ENCODE peak calls at places on chromosomes 13 and 19, in five cellular contexts. V is IMR-90, W is neuronal stem cell, D is H9, L is mesendoderm. U is an unnamed sample.

GRCh38 chr13:78881746-78882145 is 222.8 kb upstream of the OBI1 start:
- DNase-seq in W (no peak), D (no peak), V (no peak), L (no peak), U (no peak)

GRCh38 chr19:19615086-19615485 is 3.4 kb downstream of the PBX4 start:
- DNase-seq in D (no peak), W (no peak), V (peak; percentile 46), L (no peak), U (peak; percentile 25)

GRCh38 chr19:32748497-32748896 is 28.9 kb downstream of the TDRD12 start:
- DNase-seq in L (peak; percentile 35), V (no peak), W (no peak), D (no peak), U (no peak)

GRCh38 chr19:31338069-31338767 is 11.0 kb downstream of the TSHZ3 start:
- DNase-seq in D (peak; percentile 87), V (peak; percentile 85), W (no peak), L (peak; percentile 91), U (peak; percentile 93)

GRCh38 chr19:19105365-19106060 is 32.8 kb downstream of the TMEM161A start:
- DNase-seq in D (peak; percentile 92), L (peak; percentile 84), V (no peak), W (peak; percentile 78), U (peak; percentile 77)

GRCh38 chr19:18418725-18419194 is 438 bp upstream of the SSBP4 start:
- DNase-seq in L (no peak), V (no peak), W (no peak), D (no peak), U (peak; percentile 68)

GRCh38 chr13:33218020-33218419 is 67.5 kb downstream of the STARD13 start:
- DNase-seq in V (peak; percentile 71), L (peak; percentile 94), W (no peak), D (no peak), U (peak; percentile 52)

GRCh38 chr13:27830010-27830409 is 37.7 kb downstream of the GSX1 start:
- DNase-seq in W (peak; percentile 67), D (peak; percentile 81), L (peak; percentile 57), V (no peak), U (peak; percentile 35)

GRCh38 chr13:93080587-93080986 is 146.0 kb upstream of the GPC6 start:
- DNase-seq in L (no peak), D (no peak), V (peak; percentile 10), W (no peak), U (peak; percentile 3)

GRCh38 chr13:103200118-103200885 is 134.1 kb upstream of the SLC10A2 start:
- DNase-seq in V (no peak), D (no peak), L (peak; percentile 90), W (no peak), U (no peak)

GRCh38 chr13:32639502-32640105 is 53.4 kb downstream of the PDS5B start:
- DNase-seq in V (peak; percentile 77), W (peak; percentile 12), D (no peak), L (peak; percentile 71), U (peak; percentile 67)

GRCh38 chr13:48505597-48506091 is 27.2 kb downstream of the RCBTB2 start:
- DNase-seq in L (peak; percentile 54), W (no peak), D (no peak), V (peak; percentile 71), U (peak; percentile 60)

GRCh38 chr19:19531951-19532805 is 3.5 kb downstream of the YJEFN3 start:
- DNase-seq in V (peak; percentile 44), D (peak; percentile 84), L (peak; percentile 71), W (peak; percentile 71), U (peak; percentile 67)

GRCh38 chr19:41323430-41324125 is 13.6 kb downstream of the CCDC97 start:
- DNase-seq in V (peak; percentile 98), D (peak; percentile 75), W (no peak), L (peak; percentile 90), U (peak; percentile 100)

GRCh38 chr19:52231154-52231565 is 38.2 kb upstream of the ZNF766 start:
- DNase-seq in D (no peak), W (no peak), L (peak; percentile 71), V (peak; percentile 1), U (no peak)

GRCh38 chr13:89695343-89696257 is 1651.9 kb upstream of the MIR17HG start:
- DNase-seq in D (peak; percentile 46), W (peak; percentile 57), V (peak; percentile 8), L (peak; percentile 77), U (peak; percentile 65)

GRCh38 chr13:98451676-98452105 is 125.2 kb downstream of the STK24 start:
- DNase-seq in L (no peak), D (no peak), V (peak; percentile 40), W (no peak), U (no peak)

GRCh38 chr19:14066139-14066538 is 4.3 kb upstream of the PALM3 start:
- DNase-seq in V (no peak), W (no peak), D (no peak), L (no peak), U (no peak)

GRCh38 chr19:44585371-44586141 is 27.8 kb upstream of the IGSF23 start:
- DNase-seq in V (peak; percentile 53), D (no peak), L (no peak), W (no peak), U (no peak)

GRCh38 chr13:78499802-78500201 is 103.5 kb downstream of the POU4F1 start:
- DNase-seq in L (peak; percentile 69), D (peak; percentile 33), V (no peak), W (peak; percentile 3), U (no peak)

GRCh38 chr13:45373116-45373606 is 32.2 kb upstream of the TPT1 start:
- DNase-seq in V (no peak), L (no peak), D (no peak), W (no peak), U (peak; percentile 20)

GRCh38 chr19:485583-486236 is 10.6 kb upstream of the MADCAM1 start:
- DNase-seq in V (no peak), L (no peak), D (no peak), W (peak; percentile 75), U (peak; percentile 76)

GRCh38 chr13:30569901-30570576 is 47.7 kb upstream of the USPL1 start:
- DNase-seq in W (no peak), V (peak; percentile 99), D (peak; percentile 37), L (peak; percentile 69), U (peak; percentile 96)

GRCh38 chr13:97422118-97423054 is 11.6 kb upstream of the RAP2A start:
- DNase-seq in V (no peak), L (no peak), D (no peak), W (no peak), U (no peak)

GRCh38 chr19:39194832-39195542 is 1.8 kb upstream of the NCCRP1 start:
- DNase-seq in W (no peak), V (no peak), L (peak; percentile 84), D (no peak), U (no peak)

GRCh38 chr13:26017196-26017921 is 34.5 kb downstream of the SHISA2 start:
- DNase-seq in V (no peak), W (no peak), D (no peak), L (no peak), U (no peak)

GRCh38 chr19:55638864-55639359 is 1.9 kb upstream of the ZNF580 start:
- DNase-seq in V (peak; percentile 21), L (peak; percentile 82), D (peak; percentile 67), W (no peak), U (peak; percentile 63)

GRCh38 chr19:58305932-58306323 is 751 bp downstream of the ERVK3-1 start:
- DNase-seq in D (no peak), W (no peak), V (no peak), L (no peak), U (peak; percentile 38)

GRCh38 chr13:101529419-101529818 is 76.9 kb downstream of the ITGBL1 start:
- DNase-seq in W (no peak), V (peak; percentile 90), D (no peak), L (peak; percentile 16), U (peak; percentile 60)

GRCh38 chr13:113159701-113160100 is 1.3 kb downstream of the PROZ start:
- DNase-seq in V (no peak), L (no peak), W (no peak), D (peak; percentile 31), U (no peak)

GRCh38 chr13:113155982-113156655 is 2.3 kb upstream of the PROZ start:
- DNase-seq in L (no peak), D (peak; percentile 8), W (no peak), V (no peak), U (no peak)

GRCh38 chr13:113157206-113157928 is 1.1 kb upstream of the PROZ start:
- DNase-seq in W (no peak), D (peak; percentile 20), V (no peak), L (peak; percentile 30), U (no peak)

GRCh38 chr13:113158946-113159345 is 498 bp downstream of the PROZ start:
- DNase-seq in L (no peak), W (no peak), D (peak; percentile 34), V (no peak), U (no peak)

DNA sequence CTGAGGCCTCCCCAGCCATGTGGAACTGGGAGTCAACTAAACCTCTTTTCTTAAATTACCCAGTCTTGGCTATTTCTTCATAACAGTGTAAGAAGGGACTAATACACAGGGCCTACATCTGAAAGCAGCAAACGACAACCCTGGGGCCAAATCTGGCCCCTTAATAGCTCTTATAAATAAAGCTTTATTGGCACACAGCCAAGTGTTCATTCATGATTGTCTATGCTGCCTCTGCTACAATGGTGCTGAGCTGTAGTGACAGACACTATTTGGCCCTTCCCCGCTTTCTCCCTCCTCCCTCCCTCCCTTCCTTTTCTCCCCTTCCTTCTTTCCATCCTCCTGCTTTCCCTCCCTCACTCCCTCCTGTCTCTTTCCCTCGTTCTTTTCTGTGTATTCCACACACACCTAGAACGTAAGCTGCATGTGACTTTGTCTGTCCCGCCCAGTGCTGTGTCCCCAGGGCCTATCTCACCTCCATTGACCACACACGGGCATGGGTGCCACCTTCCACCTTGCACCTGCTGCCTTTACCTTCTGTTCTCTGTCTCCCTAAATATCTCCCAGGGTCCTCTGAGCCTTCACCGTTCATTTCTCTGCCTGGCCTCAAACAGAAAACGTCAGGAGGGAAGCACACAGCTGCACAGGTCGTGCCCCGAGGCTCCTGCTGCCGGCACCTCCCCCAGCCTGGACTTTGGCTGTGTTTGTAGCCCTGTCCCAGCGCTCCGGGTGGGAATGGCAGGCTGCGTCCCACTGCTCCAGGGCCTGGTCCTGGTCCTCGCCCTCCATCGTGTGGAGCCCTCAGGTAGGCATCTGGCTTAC is at the start of gene PROZ:
- DNase-seq in D (peak; percentile 34), W (no peak), L (no peak), V (no peak), U (no peak)
- H2AK5ac ChIP-seq in D (no peak within 1 kb of the TSS), W (peak within 1 kb of the TSS; percentile 90), L (no peak within 1 kb of the TSS), V (no peak within 1 kb of the TSS), U (no peak within 1 kb of the TSS)

GRCh38 chr19:45881082-45881908 is 4.6 kb downstream of the IRF2BP1 start:
- DNase-seq in W (no peak), L (peak; percentile 43), D (no peak), V (no peak), U (no peak)

GRCh38 chr19:45882652-45883585 is 3.0 kb downstream of the IRF2BP1 start:
- DNase-seq in W (peak; percentile 79), V (peak; percentile 82), D (peak; percentile 95), L (peak; percentile 95), U (peak; percentile 85)

GRCh38 chr19:45883586-45883880 is 2.4 kb downstream of the IRF2BP1 start:
- DNase-seq in W (no peak), L (no peak), D (no peak), V (no peak), U (no peak)

GRCh38 chr19:45879971-45880370 is 6.0 kb downstream of the IRF2BP1 start:
- DNase-seq in L (no peak), D (no peak), V (no peak), W (no peak), U (no peak)

GRCh38 chr19:45881909-45882528 is 3.9 kb downstream of the IRF2BP1 start:
- DNase-seq in D (peak; percentile 76), W (no peak), L (peak; percentile 84), V (no peak), U (no peak)
- H2AK5ac ChIP-seq in D (no peak overlapping the region), W (peak overlapping the region; percentile 35), L (peak overlapping the region; percentile 4), V (no peak overlapping the region), U (peak overlapping the region; percentile 92)

GRCh38 chr19:36528194-36528920 is at the start of gene ZNF260:
- DNase-seq in D (peak; percentile 98), V (peak; percentile 97), L (peak; percentile 99), W (peak; percentile 90), U (peak; percentile 98)
- H2AK5ac ChIP-seq in D (no peak within 1 kb of the TSS), V (peak within 1 kb of the TSS; percentile 76), L (peak within 1 kb of the TSS; percentile 74), W (no peak within 1 kb of the TSS), U (no peak within 1 kb of the TSS)

GRCh38 chr13:112202966-112203365 is 136.0 kb downstream of the SOX1 start:
- DNase-seq in D (no peak), V (no peak), W (no peak), L (no peak), U (no peak)
- H2AK5ac ChIP-seq in D (no peak overlapping the region), V (no peak overlapping the region), W (peak overlapping the region; percentile 54), L (no peak overlapping the region), U (no peak overlapping the region)